ENCODE peak calls at places on chromosomes 3 and 15, in six cellular contexts. R is adrenal gland, W is heart left ventricle, I is stomach, E is H1, K is endothelial cell of umbilical vein. B is an unnamed sample. For H3K9me3, the result is how much of the 10 kb centered on the place peaks cover.

GRCh38 chr15:90930861-90931629 is 1.3 kb downstream of the HDDC3 start:
- DNase-seq in R (peak), W (no peak), I (no peak), E (no peak), K (peak), B (no peak)

GRCh38 chr15:100635406-100636071 is 33.1 kb downstream of the ASB7 start:
- DNase-seq in R (no peak), W (no peak), I (no peak), E (peak), K (peak), B (no peak)

GRCh38 chr3:78274475-78275065 is 1234.7 kb downstream of the ROBO2 start:
- DNase-seq in R (no peak), W (no peak), I (no peak), E (no peak), K (no peak), B (no peak)

GRCh38 chr3:87260270-87260669 is 16.1 kb downstream of the POU1F1 start:
- DNase-seq in R (peak), W (no peak), I (peak), E (no peak), K (peak), B (peak)

GRCh38 chr15:56244237-56244810 is 645 bp upstream of the RFX7 start:
- DNase-seq in R (peak), W (peak), I (peak), E (no peak), K (peak), B (no peak)

GRCh38 chr15:73946795-73947370 is 20.6 kb downstream of the LOXL1 start:
- DNase-seq in R (no peak), W (no peak), I (no peak), E (no peak), K (no peak), B (no peak)

GRCh38 chr3:31014317-31015040 is 120.0 kb upstream of the GADL1 start:
- DNase-seq in R (no peak), W (no peak), I (no peak), E (no peak), K (peak), B (no peak)

GRCh38 chr15:65305776-65306175 is 1.3 kb downstream of the RNU5B-1 start:
- DNase-seq in R (no peak), W (no peak), I (no peak), E (no peak), K (no peak), B (no peak)

GRCh38 chr3:112640333-112640863 is 545 bp downstream of the CCDC80 start:
- DNase-seq in R (peak), W (no peak), I (no peak), E (no peak), K (peak), B (no peak)

GRCh38 chr3:74089854-74090253 is 465.1 kb upstream of the PDZRN3 start:
- DNase-seq in R (no peak), W (no peak), I (no peak), E (no peak), K (no peak), B (no peak)

GRCh38 chr3:129162729-129163579 is 2.1 kb upstream of the ISY1 start:
- DNase-seq in R (no peak), W (no peak), I (no peak), E (no peak), K (peak), B (no peak)

GRCh38 chr15:70286110-70286806 is 188.5 kb upstream of the TLE3 start:
- DNase-seq in R (no peak), W (no peak), I (no peak), E (no peak), K (no peak), B (no peak)

GRCh38 chr3:66423791-66424190 is 77.0 kb downstream of the LRIG1 start:
- DNase-seq in R (no peak), W (no peak), I (no peak), E (no peak), K (no peak), B (no peak)

GRCh38 chr3:50327129-50327528 is 894 bp downstream of the TUSC2 start:
- DNase-seq in R (no peak), W (no peak), I (no peak), E (no peak), K (no peak), B (no peak)

GRCh38 chr3:50862221-50862620 is 187.5 kb downstream of the DOCK3 start:
- DNase-seq in R (no peak), W (no peak), I (no peak), E (peak), K (no peak), B (no peak)

GRCh38 chr3:52041118-52041847 is 15.1 kb downstream of the DUSP7 start:
- DNase-seq in R (no peak), W (no peak), I (no peak), E (no peak), K (no peak), B (no peak)

GRCh38 chr15:60237411-60237810 is 160.4 kb downstream of the ANXA2 start:
- DNase-seq in R (no peak), W (no peak), I (no peak), E (no peak), K (no peak), B (no peak)

GRCh38 chr15:90059208-90059985 is 42.9 kb downstream of the IDH2 start:
- DNase-seq in R (peak), W (peak), I (peak), E (no peak), K (no peak), B (peak)

GRCh38 chr3:47895241-47895640 is 92.3 kb downstream of the DHX30 start:
- DNase-seq in R (no peak), W (no peak), I (no peak), E (no peak), K (no peak), B (no peak)

GRCh38 chr3:37024820-37025405 is 31.6 kb downstream of the MLH1 start:
- DNase-seq in R (peak), W (no peak), I (no peak), E (no peak), K (no peak), B (peak)

GRCh38 chr3:74393426-74393825 is 221.0 kb downstream of the CNTN3 start:
- DNase-seq in R (no peak), W (no peak), I (no peak), E (no peak), K (no peak), B (peak)

GRCh38 chr3:8280161-8280560 is 221.5 kb upstream of the LMCD1 start:
- DNase-seq in R (no peak), W (no peak), I (no peak), E (no peak), K (no peak), B (no peak)

GRCh38 chr3:38002291-38002876 is 11.8 kb downstream of the VILL start:
- DNase-seq in R (no peak), W (no peak), I (peak), E (no peak), K (no peak), B (no peak)

GRCh38 chr3:108006077-108006675 is 84.7 kb downstream of the CD47 start:
- DNase-seq in R (peak), W (peak), I (peak), E (no peak), K (peak), B (peak)

GRCh38 chr3:152087153-152087552 is 181.6 kb upstream of the MBNL1 start:
- DNase-seq in R (no peak), W (no peak), I (no peak), E (no peak), K (no peak), B (no peak)

GRCh38 chr3:47989981-47990440 is 26.2 kb downstream of the MAP4 start:
- DNase-seq in R (peak), W (peak), I (peak), E (peak), K (peak), B (peak)

GRCh38 chr3:155548194-155548593 is 196.7 kb downstream of the PLCH1 start:
- DNase-seq in R (no peak), W (no peak), I (no peak), E (no peak), K (no peak), B (no peak)

GRCh38 chr15:37789881-37790280 is 144.6 kb upstream of the TMCO5A start:
- DNase-seq in R (no peak), W (no peak), I (no peak), E (no peak), K (peak), B (no peak)

GRCh38 chr15:37791693-37792092 is 142.7 kb upstream of the TMCO5A start:
- DNase-seq in R (no peak), W (no peak), I (no peak), E (no peak), K (peak), B (no peak)

GRCh38 chr15:37788330-37788729 is 146.1 kb upstream of the TMCO5A start:
- DNase-seq in R (no peak), W (no peak), I (no peak), E (no peak), K (no peak), B (no peak)

GRCh38 chr15:37789392-37789776 is 145.1 kb upstream of the TMCO5A start:
- DNase-seq in R (no peak), W (no peak), I (no peak), E (no peak), K (no peak), B (no peak)

GRCh38 chr15:37788767-37789391 is 145.6 kb upstream of the TMCO5A start:
- DNase-seq in R (no peak), W (no peak), I (no peak), E (no peak), K (no peak), B (no peak)
- TF ChIP-seq POLR2A in R (no peak), W (no peak), I (no peak), E (no peak), K (no peak), B (no peak)

GRCh38 chr3:13200951-13201350 is 127.7 kb upstream of the IQSEC1 start:
- DNase-seq in R (no peak), W (no peak), I (no peak), E (peak), K (no peak), B (no peak)
- H3K9me3 ChIP-seq in R (under half), W (under half), I (under half), E (under half), K (under half), B (under half)

GRCh38 chr3:97764186-97765055 is at the start of gene ARL6:
- DNase-seq in R (peak), W (peak), I (peak), E (peak), K (peak), B (peak)
- H3K27ac ChIP-seq in R (peak), W (no peak), I (peak), E (peak), K (peak), B (peak)

DNA sequence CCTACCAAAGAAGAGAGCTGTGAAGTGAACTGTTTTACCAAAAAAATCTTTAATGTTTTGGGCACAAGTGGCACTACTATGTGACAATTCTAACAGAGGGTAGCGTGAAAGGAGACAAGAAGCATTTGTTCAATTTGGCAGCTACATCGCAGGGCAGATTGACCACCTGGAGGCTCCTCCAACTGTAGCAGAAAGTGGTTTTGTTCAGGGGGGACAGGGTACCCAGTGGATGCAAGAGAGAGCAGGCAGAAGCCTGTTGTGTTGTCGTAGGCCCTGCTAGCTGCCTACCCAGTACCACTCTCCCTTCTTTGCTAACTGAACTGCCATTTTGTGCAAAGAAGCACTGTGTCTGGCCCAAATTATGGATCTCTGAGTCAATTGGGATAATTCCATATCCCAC is 54.8 kb upstream of the SYN2 start:
- DNase-seq in R (no peak), W (no peak), I (no peak), E (no peak), K (no peak), B (no peak)
- TF ChIP-seq POLR2A in R (no peak), W (no peak), I (no peak), E (no peak), K (no peak), B (no peak)

DNA sequence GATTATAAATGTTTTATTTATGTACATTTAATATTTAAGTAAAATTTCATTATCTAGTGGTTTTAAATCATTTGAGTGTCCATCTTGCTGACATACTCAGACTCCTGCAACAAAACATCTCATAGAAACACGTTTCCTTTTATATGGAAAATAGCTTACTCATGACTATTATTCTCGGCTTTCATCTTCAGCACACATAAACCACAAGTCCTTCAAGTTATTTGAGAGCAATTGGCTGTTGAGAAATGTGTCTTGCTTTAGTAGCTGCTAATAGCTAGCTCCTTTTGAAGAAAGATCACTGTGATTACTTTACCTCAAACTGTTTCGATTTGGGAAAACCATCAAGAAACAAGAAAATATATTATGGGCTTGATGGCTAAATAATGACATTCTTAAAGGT is 559.0 kb downstream of the MECOM start:
- DNase-seq in R (no peak), W (no peak), I (no peak), E (no peak), K (no peak), B (no peak)
- H3K9me3 ChIP-seq in R (under half), W (under half), I (under half), E (under half), K (under half), B (under half)

GRCh38 chr3:10321630-10322354 is 880 bp upstream of the SEC13 start:
- DNase-seq in R (no peak), W (no peak), I (no peak), E (no peak), K (no peak), B (no peak)
- H3K27ac ChIP-seq in R (no peak), W (no peak), I (peak), E (no peak), K (no peak), B (peak)

GRCh38 chr3:15300318-15301078 is 31.9 kb downstream of the SH3BP5 start:
- DNase-seq in R (peak), W (no peak), I (no peak), E (no peak), K (peak), B (no peak)
- TF ChIP-seq POLR2A in R (no peak), W (no peak), I (no peak), E (no peak), K (no peak), B (no peak)

DNA sequence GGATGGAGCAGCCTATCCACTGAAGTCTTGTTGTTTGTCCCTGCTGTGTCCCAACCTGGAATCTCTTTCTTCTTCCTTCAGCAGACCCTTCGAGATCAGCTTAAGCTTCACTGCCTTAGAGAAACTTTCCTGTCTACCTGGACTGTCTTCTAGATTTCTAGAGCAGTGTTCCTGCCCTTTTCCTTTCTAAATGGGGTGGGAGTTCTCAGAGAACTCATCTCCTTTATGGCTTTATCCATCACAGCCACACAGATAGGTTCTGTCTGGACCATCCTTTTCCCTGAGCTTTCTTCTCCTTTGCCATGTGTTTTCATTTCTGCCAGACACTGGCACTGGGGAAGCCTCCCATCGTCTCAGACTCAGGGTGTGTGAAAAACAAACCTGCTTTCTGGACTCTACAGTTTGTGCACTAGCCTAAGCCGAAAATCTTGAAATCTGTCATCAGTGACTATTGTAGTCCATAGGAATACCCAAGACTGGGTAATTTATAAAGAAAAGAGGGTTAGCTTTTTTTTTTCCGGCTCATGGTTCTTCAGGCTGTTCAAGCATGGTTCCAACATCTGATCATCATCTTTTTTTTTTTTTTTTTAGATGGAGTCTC is 177.5 kb downstream of the PGPEP1L start:
- DNase-seq in R (no peak), W (no peak), I (no peak), E (no peak), K (no peak), B (no peak)
- H3K9me3 ChIP-seq in R (under half), W (under half), I (half or more), E (under half), K (under half), B (under half)

GRCh38 chr3:14803981-14804834 is 14.6 kb upstream of the FGD5 start:
- DNase-seq in R (peak), W (peak), I (no peak), E (no peak), K (peak), B (no peak)
- H3K27ac ChIP-seq in R (peak), W (peak), I (no peak), E (no peak), K (peak), B (no peak)

B was measured in body of pancreas.